ENCODE peak calls at places on chromosomes 13 and 19, in eight cellular contexts. One of them, this sample, is unnamed.
A peak's percentile ranks its signal among the peaks of the same experiment; 100 is the strongest.

GRCh38 chr13:99085139-99085845 is 107.4 kb upstream of the DOCK9 start:
- DNase-seq in stimulated activated CD4-positive, alpha-beta T cell treated with anti-CD3 and anti-CD28 coated beads, Interleukin-12 subunit alpha, Interleukin-12 subunit beta, amount 100 ng/mL, for 4 hours: no peak
- DNase-seq in fibroblast of pulmonary artery: no peak
- DNase-seq in fibroblast of mammary gland: no peak
- DNase-seq in GM23338: peak; percentile 55
- DNase-seq in anterior cingulate cortex: no peak
- DNase-seq in NCI-H1930: no peak
- DNase-seq in neuronal stem cell: no peak
- DNase-seq in this sample: peak; percentile 18

GRCh38 chr13:51017516-51017915 is 93.6 kb downstream of the C13orf42 start:
- DNase-seq in stimulated activated CD4-positive, alpha-beta T cell treated with anti-CD3 and anti-CD28 coated beads, Interleukin-12 subunit alpha, Interleukin-12 subunit beta, amount 100 ng/mL, for 4 hours: no peak
- DNase-seq in fibroblast of pulmonary artery: no peak
- DNase-seq in fibroblast of mammary gland: no peak
- DNase-seq in GM23338: no peak
- DNase-seq in anterior cingulate cortex: no peak
- DNase-seq in NCI-H1930: no peak
- DNase-seq in neuronal stem cell: no peak
- DNase-seq in this sample: no peak

GRCh38 chr13:110187501-110188161 is 119.3 kb downstream of the COL4A1 start:
- DNase-seq in stimulated activated CD4-positive, alpha-beta T cell treated with anti-CD3 and anti-CD28 coated beads, Interleukin-12 subunit alpha, Interleukin-12 subunit beta, amount 100 ng/mL, for 4 hours: no peak
- DNase-seq in fibroblast of pulmonary artery: peak; percentile 97
- DNase-seq in fibroblast of mammary gland: peak; percentile 87
- DNase-seq in GM23338: no peak
- DNase-seq in anterior cingulate cortex: no peak
- DNase-seq in NCI-H1930: no peak
- DNase-seq in neuronal stem cell: no peak
- DNase-seq in this sample: no peak

GRCh38 chr19:1161716-1162115 is 12.4 kb downstream of the SBNO2 start:
- DNase-seq in stimulated activated CD4-positive, alpha-beta T cell treated with anti-CD3 and anti-CD28 coated beads, Interleukin-12 subunit alpha, Interleukin-12 subunit beta, amount 100 ng/mL, for 4 hours: no peak
- DNase-seq in fibroblast of pulmonary artery: peak; percentile 28
- DNase-seq in fibroblast of mammary gland: no peak
- DNase-seq in GM23338: no peak
- DNase-seq in anterior cingulate cortex: no peak
- DNase-seq in NCI-H1930: no peak
- DNase-seq in neuronal stem cell: no peak
- DNase-seq in this sample: no peak

GRCh38 chr13:36288794-36289391 is 8.7 kb downstream of the CCDC169 start:
- DNase-seq in stimulated activated CD4-positive, alpha-beta T cell treated with anti-CD3 and anti-CD28 coated beads, Interleukin-12 subunit alpha, Interleukin-12 subunit beta, amount 100 ng/mL, for 4 hours: no peak
- DNase-seq in fibroblast of pulmonary artery: no peak
- DNase-seq in fibroblast of mammary gland: no peak
- DNase-seq in GM23338: peak; percentile 64
- DNase-seq in anterior cingulate cortex: no peak
- DNase-seq in NCI-H1930: peak; percentile 12
- DNase-seq in neuronal stem cell: peak; percentile 9
- DNase-seq in this sample: no peak

GRCh38 chr19:6070179-6071102 is 39.9 kb downstream of the RFX2 start:
- DNase-seq in stimulated activated CD4-positive, alpha-beta T cell treated with anti-CD3 and anti-CD28 coated beads, Interleukin-12 subunit alpha, Interleukin-12 subunit beta, amount 100 ng/mL, for 4 hours: no peak
- DNase-seq in fibroblast of pulmonary artery: no peak
- DNase-seq in fibroblast of mammary gland: no peak
- DNase-seq in GM23338: no peak
- DNase-seq in anterior cingulate cortex: no peak
- DNase-seq in NCI-H1930: no peak
- DNase-seq in neuronal stem cell: no peak
- DNase-seq in this sample: no peak

GRCh38 chr19:52957591-52957990 is 5.1 kb downstream of the ZNF816 start:
- DNase-seq in stimulated activated CD4-positive, alpha-beta T cell treated with anti-CD3 and anti-CD28 coated beads, Interleukin-12 subunit alpha, Interleukin-12 subunit beta, amount 100 ng/mL, for 4 hours: no peak
- DNase-seq in fibroblast of pulmonary artery: no peak
- DNase-seq in fibroblast of mammary gland: no peak
- DNase-seq in GM23338: no peak
- DNase-seq in anterior cingulate cortex: no peak
- DNase-seq in NCI-H1930: no peak
- DNase-seq in neuronal stem cell: no peak
- DNase-seq in this sample: no peak

GRCh38 chr13:94416454-94417080 is 62.9 kb downstream of the DCT start:
- DNase-seq in stimulated activated CD4-positive, alpha-beta T cell treated with anti-CD3 and anti-CD28 coated beads, Interleukin-12 subunit alpha, Interleukin-12 subunit beta, amount 100 ng/mL, for 4 hours: no peak
- DNase-seq in fibroblast of pulmonary artery: peak; percentile 35
- DNase-seq in fibroblast of mammary gland: peak; percentile 52
- DNase-seq in GM23338: peak; percentile 94
- DNase-seq in anterior cingulate cortex: no peak
- DNase-seq in NCI-H1930: peak; percentile 77
- DNase-seq in neuronal stem cell: peak; percentile 40
- DNase-seq in this sample: no peak

GRCh38 chr13:110106726-110107125 is 200.2 kb downstream of the COL4A1 start:
- DNase-seq in stimulated activated CD4-positive, alpha-beta T cell treated with anti-CD3 and anti-CD28 coated beads, Interleukin-12 subunit alpha, Interleukin-12 subunit beta, amount 100 ng/mL, for 4 hours: no peak
- DNase-seq in fibroblast of pulmonary artery: peak; percentile 55
- DNase-seq in fibroblast of mammary gland: no peak
- DNase-seq in GM23338: no peak
- DNase-seq in anterior cingulate cortex: peak; percentile 17
- DNase-seq in NCI-H1930: no peak
- DNase-seq in neuronal stem cell: no peak
- DNase-seq in this sample: no peak

GRCh38 chr19:3471954-3472655 is 8.2 kb downstream of the SMIM24 start:
- DNase-seq in stimulated activated CD4-positive, alpha-beta T cell treated with anti-CD3 and anti-CD28 coated beads, Interleukin-12 subunit alpha, Interleukin-12 subunit beta, amount 100 ng/mL, for 4 hours: peak; percentile 36
- DNase-seq in fibroblast of pulmonary artery: no peak
- DNase-seq in fibroblast of mammary gland: no peak
- DNase-seq in GM23338: no peak
- DNase-seq in anterior cingulate cortex: peak; percentile 30
- DNase-seq in NCI-H1930: peak; percentile 28
- DNase-seq in neuronal stem cell: no peak
- DNase-seq in this sample: no peak

GRCh38 chr19:35253316-35254286 is 4.8 kb downstream of the LSR start:
- DNase-seq in stimulated activated CD4-positive, alpha-beta T cell treated with anti-CD3 and anti-CD28 coated beads, Interleukin-12 subunit alpha, Interleukin-12 subunit beta, amount 100 ng/mL, for 4 hours: no peak
- DNase-seq in fibroblast of pulmonary artery: no peak
- DNase-seq in fibroblast of mammary gland: no peak
- DNase-seq in GM23338: peak; percentile 44
- DNase-seq in anterior cingulate cortex: no peak
- DNase-seq in NCI-H1930: no peak
- DNase-seq in neuronal stem cell: no peak
- DNase-seq in this sample: no peak

GRCh38 chr19:40503300-40503699 is 36.5 kb downstream of the SPTBN4 start:
- DNase-seq in stimulated activated CD4-positive, alpha-beta T cell treated with anti-CD3 and anti-CD28 coated beads, Interleukin-12 subunit alpha, Interleukin-12 subunit beta, amount 100 ng/mL, for 4 hours: no peak
- DNase-seq in fibroblast of pulmonary artery: no peak
- DNase-seq in fibroblast of mammary gland: no peak
- DNase-seq in GM23338: peak; percentile 63
- DNase-seq in anterior cingulate cortex: no peak
- DNase-seq in NCI-H1930: peak; percentile 91
- DNase-seq in neuronal stem cell: no peak
- DNase-seq in this sample: peak; percentile 5

GRCh38 chr19:16324384-16325160 is at the start of gene KLF2:
- DNase-seq in stimulated activated CD4-positive, alpha-beta T cell treated with anti-CD3 and anti-CD28 coated beads, Interleukin-12 subunit alpha, Interleukin-12 subunit beta, amount 100 ng/mL, for 4 hours: peak; percentile 72
- DNase-seq in fibroblast of pulmonary artery: peak; percentile 96
- DNase-seq in fibroblast of mammary gland: peak; percentile 81
- DNase-seq in GM23338: peak; percentile 77
- DNase-seq in anterior cingulate cortex: peak; percentile 57
- DNase-seq in NCI-H1930: peak; percentile 35
- DNase-seq in neuronal stem cell: peak; percentile 78
- DNase-seq in this sample: peak; percentile 70

GRCh38 chr13:113150545-113151365 is 7.7 kb upstream of the PROZ start:
- DNase-seq in stimulated activated CD4-positive, alpha-beta T cell treated with anti-CD3 and anti-CD28 coated beads, Interleukin-12 subunit alpha, Interleukin-12 subunit beta, amount 100 ng/mL, for 4 hours: no peak
- DNase-seq in fibroblast of pulmonary artery: no peak
- DNase-seq in fibroblast of mammary gland: no peak
- DNase-seq in GM23338: no peak
- DNase-seq in anterior cingulate cortex: no peak
- DNase-seq in NCI-H1930: no peak
- DNase-seq in neuronal stem cell: no peak
- DNase-seq in this sample: no peak

GRCh38 chr13:22049384-22049783 is 378.5 kb downstream of the FGF9 start:
- DNase-seq in stimulated activated CD4-positive, alpha-beta T cell treated with anti-CD3 and anti-CD28 coated beads, Interleukin-12 subunit alpha, Interleukin-12 subunit beta, amount 100 ng/mL, for 4 hours: no peak
- DNase-seq in fibroblast of pulmonary artery: no peak
- DNase-seq in fibroblast of mammary gland: no peak
- DNase-seq in GM23338: no peak
- DNase-seq in anterior cingulate cortex: no peak
- DNase-seq in NCI-H1930: no peak
- DNase-seq in neuronal stem cell: no peak
- DNase-seq in this sample: no peak

GRCh38 chr19:1259206-1259872 is 9.8 kb upstream of the CIRBP start:
- DNase-seq in stimulated activated CD4-positive, alpha-beta T cell treated with anti-CD3 and anti-CD28 coated beads, Interleukin-12 subunit alpha, Interleukin-12 subunit beta, amount 100 ng/mL, for 4 hours: peak; percentile 60
- DNase-seq in fibroblast of pulmonary artery: peak; percentile 63
- DNase-seq in fibroblast of mammary gland: peak; percentile 68
- DNase-seq in GM23338: peak; percentile 81
- DNase-seq in anterior cingulate cortex: no peak
- DNase-seq in NCI-H1930: no peak
- DNase-seq in neuronal stem cell: no peak
- DNase-seq in this sample: peak; percentile 51

GRCh38 chr19:29731331-29731850 is 16.3 kb upstream of the C19orf12 start:
- DNase-seq in stimulated activated CD4-positive, alpha-beta T cell treated with anti-CD3 and anti-CD28 coated beads, Interleukin-12 subunit alpha, Interleukin-12 subunit beta, amount 100 ng/mL, for 4 hours: no peak
- DNase-seq in fibroblast of pulmonary artery: no peak
- DNase-seq in fibroblast of mammary gland: no peak
- DNase-seq in GM23338: no peak
- DNase-seq in anterior cingulate cortex: no peak
- DNase-seq in NCI-H1930: no peak
- DNase-seq in neuronal stem cell: no peak
- DNase-seq in this sample: no peak

GRCh38 chr13:30135351-30135750 is 172.0 kb downstream of the KATNAL1 start:
- DNase-seq in stimulated activated CD4-positive, alpha-beta T cell treated with anti-CD3 and anti-CD28 coated beads, Interleukin-12 subunit alpha, Interleukin-12 subunit beta, amount 100 ng/mL, for 4 hours: no peak
- DNase-seq in fibroblast of pulmonary artery: no peak
- DNase-seq in fibroblast of mammary gland: no peak
- DNase-seq in GM23338: no peak
- DNase-seq in anterior cingulate cortex: no peak
- DNase-seq in NCI-H1930: no peak
- DNase-seq in neuronal stem cell: no peak
- DNase-seq in this sample: no peak

GRCh38 chr19:10920781-10921180 is 7.7 kb downstream of the YIPF2 start:
- DNase-seq in stimulated activated CD4-positive, alpha-beta T cell treated with anti-CD3 and anti-CD28 coated beads, Interleukin-12 subunit alpha, Interleukin-12 subunit beta, amount 100 ng/mL, for 4 hours: no peak
- DNase-seq in fibroblast of pulmonary artery: no peak
- DNase-seq in fibroblast of mammary gland: no peak
- DNase-seq in GM23338: no peak
- DNase-seq in anterior cingulate cortex: no peak
- DNase-seq in NCI-H1930: no peak
- DNase-seq in neuronal stem cell: no peak
- DNase-seq in this sample: no peak

GRCh38 chr13:31032574-31033095 is 100.2 kb downstream of the TEX26 start:
- DNase-seq in stimulated activated CD4-positive, alpha-beta T cell treated with anti-CD3 and anti-CD28 coated beads, Interleukin-12 subunit alpha, Interleukin-12 subunit beta, amount 100 ng/mL, for 4 hours: no peak
- DNase-seq in fibroblast of pulmonary artery: no peak
- DNase-seq in fibroblast of mammary gland: peak; percentile 17
- DNase-seq in GM23338: no peak
- DNase-seq in anterior cingulate cortex: no peak
- DNase-seq in NCI-H1930: no peak
- DNase-seq in neuronal stem cell: no peak
- DNase-seq in this sample: no peak

GRCh38 chr13:48559638-48560320 is 26.9 kb upstream of the RCBTB2 start:
- DNase-seq in stimulated activated CD4-positive, alpha-beta T cell treated with anti-CD3 and anti-CD28 coated beads, Interleukin-12 subunit alpha, Interleukin-12 subunit beta, amount 100 ng/mL, for 4 hours: no peak
- DNase-seq in fibroblast of pulmonary artery: peak; percentile 55
- DNase-seq in fibroblast of mammary gland: peak; percentile 89
- DNase-seq in GM23338: no peak
- DNase-seq in anterior cingulate cortex: no peak
- DNase-seq in NCI-H1930: no peak
- DNase-seq in neuronal stem cell: no peak
- DNase-seq in this sample: no peak

GRCh38 chr13:54637377-54637776 is 1608.8 kb downstream of the OLFM4 start:
- DNase-seq in stimulated activated CD4-positive, alpha-beta T cell treated with anti-CD3 and anti-CD28 coated beads, Interleukin-12 subunit alpha, Interleukin-12 subunit beta, amount 100 ng/mL, for 4 hours: no peak
- DNase-seq in fibroblast of pulmonary artery: peak; percentile 3
- DNase-seq in fibroblast of mammary gland: no peak
- DNase-seq in GM23338: peak; percentile 60
- DNase-seq in anterior cingulate cortex: no peak
- DNase-seq in NCI-H1930: no peak
- DNase-seq in neuronal stem cell: peak; percentile 36
- DNase-seq in this sample: no peak

GRCh38 chr13:59447031-59447430 is 716.7 kb downstream of the DIAPH3 start:
- DNase-seq in stimulated activated CD4-positive, alpha-beta T cell treated with anti-CD3 and anti-CD28 coated beads, Interleukin-12 subunit alpha, Interleukin-12 subunit beta, amount 100 ng/mL, for 4 hours: no peak
- DNase-seq in fibroblast of pulmonary artery: no peak
- DNase-seq in fibroblast of mammary gland: no peak
- DNase-seq in GM23338: no peak
- DNase-seq in anterior cingulate cortex: no peak
- DNase-seq in NCI-H1930: no peak
- DNase-seq in neuronal stem cell: no peak
- DNase-seq in this sample: no peak

GRCh38 chr13:102536196-102536595 is 60.6 kb upstream of the TPP2 start:
- DNase-seq in stimulated activated CD4-positive, alpha-beta T cell treated with anti-CD3 and anti-CD28 coated beads, Interleukin-12 subunit alpha, Interleukin-12 subunit beta, amount 100 ng/mL, for 4 hours: no peak
- DNase-seq in fibroblast of pulmonary artery: no peak
- DNase-seq in fibroblast of mammary gland: no peak
- DNase-seq in GM23338: no peak
- DNase-seq in anterior cingulate cortex: no peak
- DNase-seq in NCI-H1930: no peak
- DNase-seq in neuronal stem cell: no peak
- DNase-seq in this sample: no peak

GRCh38 chr19:36150586-36150985 is 1.7 kb downstream of the COX7A1 start:
- DNase-seq in stimulated activated CD4-positive, alpha-beta T cell treated with anti-CD3 and anti-CD28 coated beads, Interleukin-12 subunit alpha, Interleukin-12 subunit beta, amount 100 ng/mL, for 4 hours: no peak
- DNase-seq in fibroblast of pulmonary artery: no peak
- DNase-seq in fibroblast of mammary gland: no peak
- DNase-seq in GM23338: no peak
- DNase-seq in anterior cingulate cortex: no peak
- DNase-seq in NCI-H1930: no peak
- DNase-seq in neuronal stem cell: no peak
- DNase-seq in this sample: no peak

GRCh38 chr19:661427-662196 is 1.4 kb downstream of the RNF126 start:
- DNase-seq in stimulated activated CD4-positive, alpha-beta T cell treated with anti-CD3 and anti-CD28 coated beads, Interleukin-12 subunit alpha, Interleukin-12 subunit beta, amount 100 ng/mL, for 4 hours: peak; percentile 61
- DNase-seq in fibroblast of pulmonary artery: no peak
- DNase-seq in fibroblast of mammary gland: no peak
- DNase-seq in GM23338: no peak
- DNase-seq in anterior cingulate cortex: no peak
- DNase-seq in NCI-H1930: no peak
- DNase-seq in neuronal stem cell: no peak
- DNase-seq in this sample: no peak

GRCh38 chr19:44758596-44758995 is 10.1 kb downstream of the BCL3 start:
- DNase-seq in stimulated activated CD4-positive, alpha-beta T cell treated with anti-CD3 and anti-CD28 coated beads, Interleukin-12 subunit alpha, Interleukin-12 subunit beta, amount 100 ng/mL, for 4 hours: no peak
- DNase-seq in fibroblast of pulmonary artery: no peak
- DNase-seq in fibroblast of mammary gland: no peak
- DNase-seq in GM23338: peak; percentile 86
- DNase-seq in anterior cingulate cortex: no peak
- DNase-seq in NCI-H1930: no peak
- DNase-seq in neuronal stem cell: no peak
- DNase-seq in this sample: no peak

GRCh38 chr19:6414033-6414643 is 10.5 kb downstream of the KHSRP start:
- DNase-seq in stimulated activated CD4-positive, alpha-beta T cell treated with anti-CD3 and anti-CD28 coated beads, Interleukin-12 subunit alpha, Interleukin-12 subunit beta, amount 100 ng/mL, for 4 hours: no peak
- DNase-seq in fibroblast of pulmonary artery: no peak
- DNase-seq in fibroblast of mammary gland: no peak
- DNase-seq in GM23338: peak; percentile 73
- DNase-seq in anterior cingulate cortex: no peak
- DNase-seq in NCI-H1930: no peak
- DNase-seq in neuronal stem cell: no peak
- DNase-seq in this sample: no peak

GRCh38 chr13:32165791-32166190 is 134.2 kb downstream of the FRY start:
- DNase-seq in stimulated activated CD4-positive, alpha-beta T cell treated with anti-CD3 and anti-CD28 coated beads, Interleukin-12 subunit alpha, Interleukin-12 subunit beta, amount 100 ng/mL, for 4 hours: no peak
- DNase-seq in fibroblast of pulmonary artery: no peak
- DNase-seq in fibroblast of mammary gland: peak; percentile 24
- DNase-seq in GM23338: no peak
- DNase-seq in anterior cingulate cortex: peak; percentile 10
- DNase-seq in NCI-H1930: no peak
- DNase-seq in neuronal stem cell: no peak
- DNase-seq in this sample: no peak

This sample was measured in hypothalamus.